ENCODE peak calls at places on chromosomes 1 and 21, in seven cellular contexts. G is HCT116, D is K562, R is SK-N-SH, U is GM12878, C is H1, W is HepG2. Z is an unnamed sample.

GRCh38 chr1:1954831-1955441 is 35.9 kb upstream of the TMEM52 start:
- DNase-seq in C (no peak), U (no peak), G (no peak), D (peak), W (no peak), R (peak), Z (no peak)

GRCh38 chr1:95041491-95042165 is 31.1 kb downstream of the ALG14 start:
- DNase-seq in C (no peak), W (peak), R (peak), U (no peak), G (peak), D (peak), Z (peak)

GRCh38 chr1:171645553-171646336 is 6.7 kb downstream of the MYOC start:
- DNase-seq in C (no peak), G (no peak), U (no peak), R (peak), W (no peak), D (no peak), Z (no peak)

GRCh38 chr1:27862671-27863551 is 9.4 kb upstream of the THEMIS2 start:
- DNase-seq in R (no peak), G (no peak), W (no peak), U (peak), D (peak), C (no peak), Z (peak)

GRCh38 chr1:200733907-200734306 is 4.8 kb upstream of the CAMSAP2 start:
- DNase-seq in G (no peak), W (no peak), C (no peak), R (no peak), D (no peak), U (no peak), Z (no peak)

GRCh38 chr1:243916160-243916559 is 66.1 kb upstream of the AKT3 start:
- DNase-seq in G (no peak), U (no peak), C (no peak), R (no peak), W (no peak), D (no peak), Z (no peak)

GRCh38 chr1:84260852-84261518 is 40.5 kb upstream of the SAMD13 start:
- DNase-seq in D (no peak), G (no peak), C (no peak), U (no peak), W (peak), R (no peak), Z (no peak)

GRCh38 chr1:50851034-50851433 is 109.0 kb downstream of the FAF1 start:
- DNase-seq in R (no peak), C (no peak), W (no peak), G (no peak), U (no peak), D (no peak), Z (no peak)

GRCh38 chr1:221874285-221875003 is 132.6 kb upstream of the DUSP10 start:
- DNase-seq in U (no peak), W (no peak), D (no peak), C (no peak), G (no peak), R (no peak), Z (no peak)

GRCh38 chr1:182357177-182357576 is 34.4 kb downstream of the GLUL start:
- DNase-seq in R (no peak), U (no peak), G (no peak), D (no peak), C (no peak), W (no peak), Z (no peak)

GRCh38 chr21:45525153-45525909 is 16.9 kb downstream of the SLC19A1 start:
- DNase-seq in R (no peak), D (no peak), W (peak), U (no peak), G (no peak), C (no peak), Z (no peak)

GRCh38 chr1:78688701-78689100 is 39.1 kb downstream of the IFI44 start:
- DNase-seq in C (no peak), D (no peak), R (peak), G (no peak), W (no peak), U (no peak), Z (peak)

GRCh38 chr1:231686384-231686783 is 59.8 kb downstream of the DISC1 start:
- DNase-seq in D (no peak), R (no peak), U (no peak), G (no peak), W (no peak), C (no peak), Z (no peak)

GRCh38 chr1:243268284-243268653 is 12.4 kb downstream of the SDCCAG8 start:
- DNase-seq in U (no peak), W (no peak), G (peak), D (no peak), R (no peak), C (no peak), Z (no peak)

GRCh38 chr1:112866151-112866550 is 89.8 kb downstream of the SLC16A1 start:
- DNase-seq in U (no peak), R (no peak), C (no peak), G (no peak), W (no peak), D (no peak), Z (no peak)

GRCh38 chr1:177069489-177069888 is 95.0 kb downstream of the ASTN1 start:
- DNase-seq in U (no peak), R (no peak), G (no peak), D (no peak), W (no peak), C (no peak), Z (no peak)

GRCh38 chr1:101316276-101316675 is 79.5 kb downstream of the S1PR1 start:
- DNase-seq in R (no peak), U (no peak), D (no peak), C (no peak), G (no peak), W (no peak), Z (no peak)

GRCh38 chr1:91610102-91610501 is 109.5 kb downstream of the CDC7 start:
- DNase-seq in G (no peak), U (no peak), D (no peak), C (no peak), W (no peak), R (no peak), Z (no peak)

GRCh38 chr1:31154632-31155215 is 85.0 kb downstream of the NKAIN1 start:
- DNase-seq in G (no peak), R (peak), D (peak), W (peak), U (no peak), C (peak), Z (no peak)

GRCh38 chr1:31154000-31154631 is 85.6 kb downstream of the NKAIN1 start:
- DNase-seq in D (no peak), W (no peak), U (no peak), R (no peak), C (no peak), G (no peak), Z (no peak)

GRCh38 chr1:31155216-31155806 is 84.4 kb downstream of the NKAIN1 start:
- DNase-seq in C (peak), D (peak), G (no peak), W (peak), R (peak), U (no peak), Z (no peak)

GRCh38 chr1:31152181-31152768 is 86.8 kb upstream of the PUM1 start:
- DNase-seq in W (peak), G (no peak), D (peak), U (no peak), C (no peak), R (no peak), Z (no peak)

GRCh38 chr1:31153423-31153822 is 86.3 kb downstream of the NKAIN1 start:
- DNase-seq in R (no peak), W (no peak), U (no peak), C (no peak), D (no peak), G (no peak), Z (no peak)
- H3K27ac ChIP-seq in R (no peak), W (no peak), U (no peak), C (no peak), D (no peak), G (no peak), Z (no peak)

DNA sequence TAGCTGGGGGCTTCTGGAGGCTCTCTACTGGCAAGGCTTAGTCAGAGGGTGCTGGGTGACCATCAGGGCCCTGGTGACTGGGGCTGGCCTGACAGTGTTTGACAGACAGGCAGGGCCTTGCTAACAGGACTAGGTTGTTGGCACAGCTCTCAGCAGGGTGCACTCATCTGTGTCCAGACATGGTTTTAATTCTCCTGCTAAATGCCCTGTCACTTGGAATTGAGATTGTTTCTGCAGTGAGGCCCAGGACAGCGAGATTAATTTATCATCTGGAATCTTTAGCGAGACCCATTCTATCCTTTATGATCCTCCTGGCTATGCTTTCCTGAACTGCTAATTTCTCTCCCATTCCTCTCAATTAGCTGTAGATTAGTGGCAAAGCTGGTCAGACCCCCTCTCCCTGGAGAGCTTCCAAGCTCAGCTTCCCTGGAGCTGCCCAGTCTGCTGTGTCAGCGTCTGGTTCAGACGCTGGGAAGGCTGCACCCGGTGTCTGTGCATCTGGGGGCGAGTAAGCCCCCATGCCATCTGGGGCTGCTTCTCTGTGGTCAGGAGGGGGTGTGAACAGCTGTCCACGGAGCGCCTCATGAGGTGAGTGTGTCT is 20.9 kb downstream of the SLC6A17 start:
- DNase-seq in D (no peak), R (peak), U (no peak), C (no peak), G (no peak), W (no peak), Z (no peak)
- TF ChIP-seq SIN3A in D (no peak), R (no peak), U (no peak), C (no peak), G (no peak), W (no peak), Z (no peak)

GRCh38 chr1:235892080-235892670 is 25.5 kb upstream of the LYST start:
- DNase-seq in W (no peak), C (no peak), D (no peak), R (no peak), G (no peak), U (no peak), Z (no peak)
- H3K27ac ChIP-seq in W (peak), C (no peak), D (no peak), R (no peak), G (no peak), U (no peak), Z (peak)

GRCh38 chr1:89833183-89834077 is 12.6 kb downstream of the LRRC8D start:
- DNase-seq in C (no peak), U (no peak), D (no peak), R (no peak), G (no peak), W (peak), Z (no peak)

GRCh38 chr1:89834078-89834704 is 13.4 kb downstream of the LRRC8D start:
- DNase-seq in W (peak), C (no peak), U (no peak), G (no peak), R (no peak), D (no peak), Z (no peak)

GRCh38 chr1:89832481-89833127 is 11.8 kb downstream of the LRRC8D start:
- DNase-seq in U (no peak), G (no peak), C (no peak), R (no peak), W (no peak), D (no peak), Z (no peak)

GRCh38 chr1:89829186-89829585 is 8.4 kb downstream of the LRRC8D start:
- DNase-seq in U (no peak), G (no peak), C (no peak), D (no peak), R (no peak), W (no peak), Z (no peak)

GRCh38 chr1:89831462-89832113 is 10.8 kb downstream of the LRRC8D start:
- DNase-seq in R (no peak), D (no peak), W (no peak), C (no peak), U (no peak), G (no peak), Z (no peak)
- TF ChIP-seq SIN3A in R (no peak), D (no peak), W (no peak), C (no peak), U (no peak), G (no peak), Z (no peak)

GRCh38 chr1:220800262-220800661 is 13.5 kb downstream of the MTARC1 start:
- DNase-seq in D (no peak), W (no peak), R (no peak), C (no peak), G (no peak), U (no peak), Z (no peak)

GRCh38 chr1:220797553-220797952 is 10.8 kb downstream of the MTARC1 start:
- DNase-seq in R (no peak), D (no peak), G (no peak), U (no peak), W (no peak), C (no peak), Z (no peak)

GRCh38 chr1:220796530-220796929 is 9.8 kb downstream of the MTARC1 start:
- DNase-seq in G (no peak), D (peak), W (no peak), C (no peak), R (no peak), U (no peak), Z (no peak)

GRCh38 chr1:220798338-220798737 is 11.6 kb downstream of the MTARC1 start:
- DNase-seq in G (no peak), D (no peak), U (no peak), C (no peak), R (no peak), W (no peak), Z (no peak)

GRCh38 chr1:220797044-220797443 is 10.3 kb downstream of the MTARC1 start:
- DNase-seq in R (no peak), G (no peak), U (no peak), C (no peak), W (no peak), D (no peak), Z (no peak)
- H3K27ac ChIP-seq in R (no peak), G (no peak), U (no peak), C (no peak), W (no peak), D (no peak), Z (no peak)

GRCh38 chr21:34812510-34813265 is 143.9 kb downstream of the CLIC6 start:
- DNase-seq in G (no peak), D (no peak), U (no peak), R (no peak), C (no peak), W (peak), Z (peak)
- TF ChIP-seq SIN3A in G (no peak), D (no peak), U (no peak), R (peak), C (no peak), W (no peak), Z (no peak)

GRCh38 chr1:9422321-9422720 is 116.9 kb upstream of the SLC25A33 start:
- DNase-seq in C (no peak), D (no peak), G (no peak), W (no peak), R (no peak), U (no peak), Z (no peak)
- H3K27ac ChIP-seq in C (no peak), D (no peak), G (no peak), W (no peak), R (no peak), U (no peak), Z (peak)

Z was measured in Panc1.